ENCODE peak calls at places on chromosomes 5 and 9, in nine cellular contexts. G is omental fat pad; C is RWPE1; F is nephron progenitor cell; Z is heart left ventricle; U is AG09309; L is CD8-positive, alpha-beta T cell; D is fibroblast of pulmonary artery; T is breast epithelium. B is an unnamed sample.

GRCh38 chr5:6773342-6774035 is 60.3 kb downstream of the TENT4A start:
- DNase-seq in G (no peak), C (no peak), F (no peak), Z (no peak), U (no peak), L (no peak), D (no peak), T (no peak), B (no peak)

GRCh38 chr5:67291671-67292070 is 95.1 kb upstream of the CD180 start:
- DNase-seq in G (no peak), C (no peak), F (no peak), Z (no peak), U (no peak), L (no peak), D (no peak), T (no peak), B (no peak)

GRCh38 chr9:87108639-87109038 is 161.3 kb upstream of the GAS1 start:
- DNase-seq in G (no peak), C (no peak), F (no peak), Z (peak), U (no peak), L (no peak), D (no peak), T (no peak), B (no peak)

GRCh38 chr9:115952667-115953316 is 200.8 kb upstream of the PAPPA start:
- DNase-seq in G (no peak), C (no peak), F (no peak), Z (no peak), U (no peak), L (no peak), D (peak), T (no peak), B (no peak)

GRCh38 chr5:171310816-171311697 is 2.0 kb downstream of the TLX3 start:
- DNase-seq in G (no peak), C (peak), F (peak), Z (no peak), U (no peak), L (no peak), D (peak), T (no peak), B (peak)

GRCh38 chr5:180474569-180474968 is 19.6 kb upstream of the CNOT6 start:
- DNase-seq in G (no peak), C (no peak), F (no peak), Z (no peak), U (no peak), L (no peak), D (no peak), T (no peak), B (no peak)

GRCh38 chr9:112780637-112781036 is 30.1 kb downstream of the SNX30 start:
- DNase-seq in G (no peak), C (no peak), F (no peak), Z (no peak), U (no peak), L (no peak), D (no peak), T (no peak), B (no peak)

GRCh38 chr5:170333161-170333909 is 35.8 kb upstream of the LCP2 start:
- DNase-seq in G (no peak), C (no peak), F (no peak), Z (no peak), U (no peak), L (peak), D (no peak), T (no peak), B (peak)

GRCh38 chr5:38601133-38601842 is 44.8 kb upstream of the LIFR start:
- DNase-seq in G (no peak), C (no peak), F (no peak), Z (peak), U (no peak), L (no peak), D (peak), T (no peak), B (no peak)

GRCh38 chr5:56012281-56012963 is 17.7 kb upstream of the IL6ST start:
- DNase-seq in G (no peak), C (no peak), F (no peak), Z (no peak), U (no peak), L (peak), D (peak), T (no peak), B (no peak)

GRCh38 chr9:86405926-86406325 is 51.7 kb upstream of the TUT7 start:
- DNase-seq in G (no peak), C (peak), F (no peak), Z (no peak), U (peak), L (no peak), D (peak), T (no peak), B (no peak)

GRCh38 chr9:60545346-60546315 is 368.6 kb upstream of the SPATA31A5 start:
- DNase-seq in G (no peak), C (no peak), F (no peak), Z (no peak), U (no peak), L (no peak), D (no peak), T (no peak), B (no peak)

GRCh38 chr9:129697111-129697955 is 31.9 kb downstream of the PRRX2 start:
- DNase-seq in G (peak), C (peak), F (peak), Z (peak), U (no peak), L (no peak), D (peak), T (no peak), B (peak)

GRCh38 chr9:16624356-16624755 is 246.1 kb downstream of the BNC2 start:
- DNase-seq in G (no peak), C (no peak), F (no peak), Z (no peak), U (no peak), L (no peak), D (no peak), T (no peak), B (no peak)

GRCh38 chr9:122099271-122099869 is 6.3 kb upstream of the TTLL11 start:
- DNase-seq in G (peak), C (peak), F (peak), Z (peak), U (no peak), L (peak), D (peak), T (peak), B (peak)

GRCh38 chr9:87713278-87713989 is 12.5 kb upstream of the CTSL start:
- DNase-seq in G (peak), C (peak), F (no peak), Z (peak), U (peak), L (no peak), D (peak), T (no peak), B (no peak)

GRCh38 chr5:160397492-160397891 is 2.4 kb downstream of the FAM200C start:
- DNase-seq in G (no peak), C (no peak), F (no peak), Z (no peak), U (no peak), L (no peak), D (no peak), T (no peak), B (no peak)

GRCh38 chr9:37951671-37952579 is 48.0 kb upstream of the SLC25A51 start:
- DNase-seq in G (no peak), C (no peak), F (no peak), Z (no peak), U (no peak), L (no peak), D (no peak), T (no peak), B (no peak)

GRCh38 chr5:152560508-152561137 is 155.5 kb upstream of the NMUR2 start:
- DNase-seq in G (peak), C (peak), F (peak), Z (peak), U (no peak), L (no peak), D (peak), T (no peak), B (peak)

GRCh38 chr9:91902465-91903125 is 47.4 kb downstream of the ROR2 start:
- DNase-seq in G (no peak), C (no peak), F (no peak), Z (no peak), U (no peak), L (no peak), D (no peak), T (no peak), B (no peak)

GRCh38 chr5:132865668-132866341 is 464 bp downstream of the GDF9 start:
- DNase-seq in G (no peak), C (no peak), F (no peak), Z (no peak), U (no peak), L (no peak), D (no peak), T (no peak), B (no peak)

GRCh38 chr9:250039-250438 is 35.4 kb downstream of the DOCK8 start:
- DNase-seq in G (no peak), C (no peak), F (no peak), Z (no peak), U (no peak), L (no peak), D (no peak), T (no peak), B (no peak)

GRCh38 chr9:135992486-135993408 is 31.6 kb upstream of the UBAC1 start:
- DNase-seq in G (peak), C (peak), F (peak), Z (peak), U (peak), L (peak), D (peak), T (peak), B (peak)

GRCh38 chr9:112097712-112098688 is 77.1 kb downstream of the SUSD1 start:
- DNase-seq in G (no peak), C (peak), F (peak), Z (peak), U (no peak), L (peak), D (peak), T (no peak), B (peak)

GRCh38 chr5:6510973-6511372 is 62.3 kb downstream of the UBE2QL1 start:
- DNase-seq in G (no peak), C (no peak), F (no peak), Z (no peak), U (no peak), L (no peak), D (no peak), T (no peak), B (no peak)

GRCh38 chr9:17082343-17082742 is 52.5 kb upstream of the CNTLN start:
- DNase-seq in G (no peak), C (no peak), F (peak), Z (no peak), U (no peak), L (no peak), D (peak), T (no peak), B (peak)

GRCh38 chr5:143716856-143717255 is 95.1 kb upstream of the HMHB1 start:
- DNase-seq in G (no peak), C (no peak), F (no peak), Z (no peak), U (no peak), L (no peak), D (no peak), T (no peak), B (no peak)

GRCh38 chr5:68222310-68222709 is 6.8 kb downstream of the PIK3R1 start:
- DNase-seq in G (no peak), C (no peak), F (no peak), Z (no peak), U (no peak), L (no peak), D (no peak), T (no peak), B (no peak)

GRCh38 chr9:14153310-14153720 is 160.6 kb downstream of the NFIB start:
- DNase-seq in G (no peak), C (no peak), F (no peak), Z (no peak), U (no peak), L (no peak), D (peak), T (no peak), B (no peak)

GRCh38 chr5:96582343-96582742 is 79.8 kb upstream of the CAST start:
- DNase-seq in G (no peak), C (no peak), F (peak), Z (no peak), U (no peak), L (no peak), D (no peak), T (no peak), B (no peak)

GRCh38 chr5:13250450-13251291 is 693.8 kb downstream of the DNAH5 start:
- DNase-seq in G (no peak), C (peak), F (no peak), Z (no peak), U (no peak), L (no peak), D (no peak), T (no peak), B (no peak)

GRCh38 chr5:107532182-107532878 is 138.4 kb downstream of the EFNA5 start:
- DNase-seq in G (no peak), C (no peak), F (peak), Z (no peak), U (no peak), L (no peak), D (no peak), T (no peak), B (no peak)

GRCh38 chr5:163915481-163915961 is 410.1 kb downstream of the MAT2B start:
- DNase-seq in G (no peak), C (no peak), F (peak), Z (no peak), U (no peak), L (no peak), D (peak), T (no peak), B (no peak)

GRCh38 chr9:135989722-135990467 is 28.7 kb upstream of the UBAC1 start:
- DNase-seq in G (no peak), C (no peak), F (no peak), Z (no peak), U (no peak), L (peak), D (no peak), T (no peak), B (no peak)

GRCh38 chr5:136998864-136999263 is 500.3 kb downstream of the SPOCK1 start:
- DNase-seq in G (no peak), C (no peak), F (no peak), Z (no peak), U (no peak), L (no peak), D (no peak), T (no peak), B (no peak)

GRCh38 chr5:97476852-97477534 is 293.9 kb upstream of the RIOK2 start:
- DNase-seq in G (no peak), C (no peak), F (no peak), Z (no peak), U (no peak), L (no peak), D (peak), T (no peak), B (no peak)

GRCh38 chr9:101907466-101907865 is 169.0 kb upstream of the GRIN3A start:
- DNase-seq in G (no peak), C (no peak), F (no peak), Z (no peak), U (no peak), L (no peak), D (no peak), T (no peak), B (no peak)

GRCh38 chr5:132526290-132526973 is 16.9 kb downstream of the IL5 start:
- DNase-seq in G (no peak), C (peak), F (peak), Z (peak), U (no peak), L (peak), D (peak), T (no peak), B (peak)

GRCh38 chr5:15023266-15023665 is 151.7 kb upstream of the ANKH start:
- DNase-seq in G (no peak), C (no peak), F (no peak), Z (no peak), U (no peak), L (no peak), D (no peak), T (no peak), B (no peak)

GRCh38 chr5:15023846-15024245 is 152.3 kb upstream of the ANKH start:
- DNase-seq in G (no peak), C (no peak), F (no peak), Z (no peak), U (no peak), L (no peak), D (no peak), T (no peak), B (no peak)

GRCh38 chr5:15026011-15026481 is 154.5 kb upstream of the ANKH start:
- DNase-seq in G (no peak), C (no peak), F (no peak), Z (no peak), U (no peak), L (no peak), D (peak), T (no peak), B (no peak)

GRCh38 chr5:15020731-15021130 is 149.2 kb upstream of the ANKH start:
- DNase-seq in G (no peak), C (no peak), F (no peak), Z (no peak), U (no peak), L (no peak), D (no peak), T (no peak), B (no peak)

GRCh38 chr5:15021286-15022046 is 149.9 kb upstream of the ANKH start:
- DNase-seq in G (no peak), C (no peak), F (no peak), Z (peak), U (peak), L (no peak), D (peak), T (no peak), B (no peak)
- TF ChIP-seq CTCF in G (no peak), C (no peak), F (no peak), Z (no peak), U (no peak), L (no peak), D (no peak), T (no peak), B (no peak)

DNA sequence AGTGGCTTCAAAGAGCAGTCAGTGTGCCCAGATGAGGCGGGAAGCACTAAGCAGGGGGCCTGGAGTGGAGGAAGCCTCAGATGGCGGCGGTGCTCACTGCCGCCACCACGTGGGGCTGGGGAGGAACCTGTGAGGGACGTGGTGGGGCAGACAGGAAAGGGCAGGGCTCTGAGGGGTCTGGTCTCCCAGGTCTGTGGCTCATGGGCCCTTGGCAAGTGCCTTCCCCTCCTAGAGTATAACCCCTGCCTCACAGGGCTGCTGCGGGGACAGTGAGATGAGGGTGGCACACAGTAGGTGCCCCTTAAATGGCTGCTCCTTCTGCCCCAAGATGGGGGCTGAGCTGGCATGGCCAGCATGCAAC is 26.6 kb downstream of the NR5A1 start:
- DNase-seq in G (no peak), C (peak), F (peak), Z (no peak), U (no peak), L (no peak), D (peak), T (no peak), B (peak)
- TF ChIP-seq CTCF in G (no peak), C (no peak), F (peak), Z (peak), U (peak), L (no peak), D (peak), T (no peak), B (peak)

DNA sequence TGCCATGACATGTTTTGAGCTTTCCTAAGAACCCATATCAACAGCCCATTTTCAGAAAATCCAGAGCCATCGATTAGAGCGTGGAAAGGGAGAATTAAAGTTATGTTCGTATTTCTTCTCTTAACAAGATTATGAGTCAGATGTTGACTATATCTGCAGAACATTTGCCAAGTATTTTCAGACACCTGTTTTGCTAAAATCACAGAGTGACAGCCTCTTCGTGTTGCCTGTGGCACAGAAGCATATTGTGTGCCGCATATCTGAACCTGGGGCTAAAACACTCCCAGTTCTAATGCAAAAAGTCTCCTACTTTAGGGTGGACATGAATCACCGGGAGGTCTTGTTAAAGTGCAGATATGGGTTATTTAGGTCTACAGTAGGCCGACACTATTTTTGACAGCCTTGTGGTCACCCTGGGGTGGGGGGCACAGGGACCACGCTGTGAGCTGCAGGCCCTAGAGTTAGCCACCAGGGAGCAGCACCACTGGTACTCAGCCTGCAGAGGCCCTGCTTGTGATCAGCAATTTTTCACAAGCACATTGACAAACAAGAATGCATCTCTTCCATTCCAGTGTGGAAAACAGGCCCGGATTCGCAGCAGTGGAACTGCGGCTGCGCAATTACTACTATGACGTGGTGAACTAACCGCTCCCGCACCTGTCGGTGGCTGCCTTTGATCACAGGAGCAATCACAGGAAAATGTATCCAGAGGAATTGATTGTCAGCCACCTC is 93.5 kb downstream of the SYK start:
- DNase-seq in G (no peak), C (peak), F (peak), Z (no peak), U (no peak), L (no peak), D (peak), T (no peak), B (peak)
- TF ChIP-seq CTCF in G (no peak), C (peak), F (peak), Z (peak), U (peak), L (peak), D (peak), T (no peak), B (peak)

GRCh38 chr9:109585841-109586240 is 87.7 kb upstream of the PTPN3 start:
- DNase-seq in G (no peak), C (no peak), F (peak), Z (no peak), U (no peak), L (no peak), D (no peak), T (no peak), B (no peak)
- TF ChIP-seq CTCF in G (no peak), C (no peak), F (no peak), Z (no peak), U (no peak), L (no peak), D (no peak), T (no peak), B (no peak)

GRCh38 chr9:98193336-98193944 is 1.0 kb upstream of the CORO2A start:
- DNase-seq in G (no peak), C (no peak), F (no peak), Z (no peak), U (no peak), L (no peak), D (no peak), T (no peak), B (no peak)
- TF ChIP-seq CTCF in G (no peak), C (no peak), F (no peak), Z (no peak), U (no peak), L (no peak), D (no peak), T (no peak), B (no peak)